ENCODE peak calls at places on chromosomes 3 and 15, in four cellular contexts. One of them, this sample, is unnamed.
A peak's percentile ranks its signal among the peaks of the same experiment; 100 is the strongest.

GRCh38 chr15:78049691-78050440 is 27.6 kb downstream of the TBC1D2B start:
- DNase-seq in AG04450: no peak
- DNase-seq in suprapubic skin: no peak
- DNase-seq in hepatocyte: peak; percentile 28
- DNase-seq in this sample: no peak

GRCh38 chr15:94951538-94951937 is 720.2 kb downstream of the MCTP2 start:
- DNase-seq in AG04450: no peak
- DNase-seq in suprapubic skin: no peak
- DNase-seq in hepatocyte: no peak
- DNase-seq in this sample: no peak

GRCh38 chr3:108132727-108133373 is 42.0 kb upstream of the CD47 start:
- DNase-seq in AG04450: peak; percentile 36
- DNase-seq in suprapubic skin: no peak
- DNase-seq in hepatocyte: no peak
- DNase-seq in this sample: no peak

GRCh38 chr3:79361748-79362378 is 405.9 kb downstream of the ROBO1 start:
- DNase-seq in AG04450: peak; percentile 15
- DNase-seq in suprapubic skin: no peak
- DNase-seq in hepatocyte: peak; percentile 69
- DNase-seq in this sample: no peak

GRCh38 chr3:125587039-125587664 is 8.1 kb downstream of the OSBPL11 start:
- DNase-seq in AG04450: no peak
- DNase-seq in suprapubic skin: no peak
- DNase-seq in hepatocyte: no peak
- DNase-seq in this sample: no peak

GRCh38 chr3:180018588-180018987 is 18.1 kb downstream of the PEX5L start:
- DNase-seq in AG04450: no peak
- DNase-seq in suprapubic skin: no peak
- DNase-seq in hepatocyte: no peak
- DNase-seq in this sample: no peak

GRCh38 chr3:32276279-32276841 is 37.9 kb downstream of the CMTM8 start:
- DNase-seq in AG04450: no peak
- DNase-seq in suprapubic skin: no peak
- DNase-seq in hepatocyte: no peak
- DNase-seq in this sample: no peak

GRCh38 chr15:28086175-28086703 is 12.9 kb downstream of the OCA2 start:
- DNase-seq in AG04450: peak; percentile 16
- DNase-seq in suprapubic skin: no peak
- DNase-seq in hepatocyte: peak; percentile 80
- DNase-seq in this sample: no peak

GRCh38 chr3:12316721-12317351 is 28.0 kb downstream of the PPARG start:
- DNase-seq in AG04450: no peak
- DNase-seq in suprapubic skin: no peak
- DNase-seq in hepatocyte: peak; percentile 5
- DNase-seq in this sample: no peak

GRCh38 chr15:62124176-62124952 is 40.7 kb downstream of the C2CD4B start:
- DNase-seq in AG04450: no peak
- DNase-seq in suprapubic skin: no peak
- DNase-seq in hepatocyte: no peak
- DNase-seq in this sample: no peak

GRCh38 chr3:171458056-171458856 is 1.9 kb downstream of the TNIK start:
- DNase-seq in AG04450: no peak
- DNase-seq in suprapubic skin: no peak
- DNase-seq in hepatocyte: no peak
- DNase-seq in this sample: no peak

GRCh38 chr3:171456765-171457164 is 3.4 kb downstream of the TNIK start:
- DNase-seq in AG04450: no peak
- DNase-seq in suprapubic skin: no peak
- DNase-seq in hepatocyte: no peak
- DNase-seq in this sample: no peak

GRCh38 chr3:171455603-171456550 is 4.3 kb downstream of the TNIK start:
- DNase-seq in AG04450: no peak
- DNase-seq in suprapubic skin: no peak
- DNase-seq in hepatocyte: no peak
- DNase-seq in this sample: no peak

GRCh38 chr3:171458857-171459129 is 1.4 kb downstream of the TNIK start:
- DNase-seq in AG04450: no peak
- DNase-seq in suprapubic skin: no peak
- DNase-seq in hepatocyte: no peak
- DNase-seq in this sample: no peak

GRCh38 chr3:171457263-171458055 is 2.7 kb downstream of the TNIK start:
- DNase-seq in AG04450: no peak
- DNase-seq in suprapubic skin: no peak
- DNase-seq in hepatocyte: peak; percentile 29
- DNase-seq in this sample: no peak
- H3K27ac ChIP-seq in AG04450: no peak overlapping the region
- H3K27ac ChIP-seq in suprapubic skin: no peak overlapping the region
- H3K27ac ChIP-seq in hepatocyte: peak overlapping the region; percentile 25
- H3K27ac ChIP-seq in this sample: peak overlapping the region; percentile 65

GRCh38 chr3:21893250-21893649 is 142.2 kb upstream of the ZNF385D start:
- DNase-seq in AG04450: no peak
- DNase-seq in suprapubic skin: no peak
- DNase-seq in hepatocyte: no peak
- DNase-seq in this sample: no peak

GRCh38 chr3:21888656-21889055 is 137.6 kb upstream of the ZNF385D start:
- DNase-seq in AG04450: no peak
- DNase-seq in suprapubic skin: no peak
- DNase-seq in hepatocyte: no peak
- DNase-seq in this sample: no peak

GRCh38 chr3:21892104-21892503 is 141.1 kb upstream of the ZNF385D start:
- DNase-seq in AG04450: no peak
- DNase-seq in suprapubic skin: no peak
- DNase-seq in hepatocyte: no peak
- DNase-seq in this sample: no peak

GRCh38 chr3:21889166-21889565 is 138.2 kb upstream of the ZNF385D start:
- DNase-seq in AG04450: no peak
- DNase-seq in suprapubic skin: no peak
- DNase-seq in hepatocyte: no peak
- DNase-seq in this sample: no peak

DNA sequence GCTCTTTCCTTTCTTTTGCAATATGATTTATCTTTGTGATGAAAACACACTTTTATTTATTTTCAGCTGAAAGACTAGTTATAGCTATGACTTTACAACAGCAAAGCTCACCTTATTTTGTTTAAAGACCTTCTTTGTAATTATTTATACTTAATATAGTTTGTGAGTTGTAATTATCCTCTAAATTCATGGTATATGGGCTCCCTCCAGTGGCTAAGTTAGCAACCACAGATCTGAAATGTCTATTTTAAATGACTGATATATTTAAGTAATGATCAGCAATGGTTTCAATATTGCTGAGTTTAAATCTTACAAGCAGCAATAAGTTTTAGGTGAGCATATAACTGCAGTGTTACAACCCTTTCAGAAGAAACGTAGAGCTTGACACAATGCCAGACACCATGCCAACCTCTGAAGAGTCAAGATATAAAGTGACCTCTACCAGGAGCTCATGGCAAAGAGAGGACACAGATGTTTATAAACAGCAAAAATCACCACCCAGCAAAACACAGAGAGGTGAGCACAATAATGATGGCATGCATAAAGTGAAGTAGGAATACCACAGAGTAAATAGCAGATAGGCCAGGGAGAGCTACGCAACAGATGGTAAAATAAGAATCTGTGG is 143.6 kb upstream of the ZNF385D start:
- DNase-seq in AG04450: no peak
- DNase-seq in suprapubic skin: no peak
- DNase-seq in hepatocyte: peak; percentile 20
- DNase-seq in this sample: no peak
- TF ChIP-seq CTCF in AG04450: peak; percentile 63
- TF ChIP-seq CTCF in suprapubic skin: no peak
- TF ChIP-seq CTCF in hepatocyte: peak; percentile 82
- TF ChIP-seq CTCF in this sample: peak; percentile 34

GRCh38 chr15:52798529-52799101 is 8.5 kb upstream of the ONECUT1 start:
- DNase-seq in AG04450: no peak
- DNase-seq in suprapubic skin: no peak
- DNase-seq in hepatocyte: no peak
- DNase-seq in this sample: no peak
- H3K4me3 ChIP-seq in AG04450: no peak overlapping the region
- H3K4me3 ChIP-seq in suprapubic skin: peak overlapping the region; percentile 16
- H3K4me3 ChIP-seq in hepatocyte: no peak overlapping the region
- H3K4me3 ChIP-seq in this sample: peak overlapping the region; percentile 32

GRCh38 chr15:66403323-66403722 is 16.6 kb downstream of the MAP2K1 start:
- DNase-seq in AG04450: no peak
- DNase-seq in suprapubic skin: no peak
- DNase-seq in hepatocyte: no peak
- DNase-seq in this sample: no peak

GRCh38 chr15:66404122-66404521 is 17.4 kb downstream of the MAP2K1 start:
- DNase-seq in AG04450: no peak
- DNase-seq in suprapubic skin: no peak
- DNase-seq in hepatocyte: no peak
- DNase-seq in this sample: no peak

GRCh38 chr15:66405007-66405406 is 18.3 kb downstream of the MAP2K1 start:
- DNase-seq in AG04450: no peak
- DNase-seq in suprapubic skin: no peak
- DNase-seq in hepatocyte: no peak
- DNase-seq in this sample: no peak

GRCh38 chr15:66405605-66406004 is 18.9 kb downstream of the MAP2K1 start:
- DNase-seq in AG04450: no peak
- DNase-seq in suprapubic skin: no peak
- DNase-seq in hepatocyte: no peak
- DNase-seq in this sample: no peak

GRCh38 chr15:66404532-66404931 is 17.8 kb downstream of the MAP2K1 start:
- DNase-seq in AG04450: no peak
- DNase-seq in suprapubic skin: no peak
- DNase-seq in hepatocyte: no peak
- DNase-seq in this sample: no peak
- H3K27ac ChIP-seq in AG04450: no peak overlapping the region
- H3K27ac ChIP-seq in suprapubic skin: no peak overlapping the region
- H3K27ac ChIP-seq in hepatocyte: no peak overlapping the region
- H3K27ac ChIP-seq in this sample: no peak overlapping the region

GRCh38 chr3:156751461-156752025 is 74.6 kb upstream of the LEKR1 start:
- DNase-seq in AG04450: peak; percentile 51
- DNase-seq in suprapubic skin: peak; percentile 85
- DNase-seq in hepatocyte: peak; percentile 53
- DNase-seq in this sample: no peak
- TF ChIP-seq CTCF in AG04450: peak; percentile 13
- TF ChIP-seq CTCF in suprapubic skin: no peak
- TF ChIP-seq CTCF in hepatocyte: no peak
- TF ChIP-seq CTCF in this sample: no peak